ENCODE peak calls at places on chromosomes 6 and 20, in nine cellular contexts. I is NCI-H2029, F is lower lobe of right lung, P is NCI-H446, N is kidney glomerular epithelial cell, V is lung microvascular endothelial cell, J is dermis blood vessel endothelial cell, B is endodermal cell, R is GM23338. M is an unnamed sample.

GRCh38 chr20:1301031-1301529 is 27.9 kb downstream of the SDCBP2 start:
- DNase-seq in I (peak; percentile 40), F (no peak), P (no peak), N (no peak), V (no peak), J (peak; percentile 63), B (peak; percentile 91), R (peak; percentile 33), M (no peak)

GRCh38 chr20:7624886-7625285 is 315.4 kb downstream of the HAO1 start:
- DNase-seq in I (no peak), F (no peak), P (no peak), N (no peak), V (no peak), J (no peak), B (no peak), R (no peak), M (no peak)

GRCh38 chr6:26240981-26241770 is 123.8 kb upstream of the BTN3A2 start:
- DNase-seq in I (no peak), F (peak; percentile 59), P (no peak), N (no peak), V (peak; percentile 36), J (peak; percentile 59), B (peak; percentile 54), R (peak; percentile 65), M (no peak)

GRCh38 chr20:34522969-34523871 is 7.0 kb downstream of the DYNLRB1 start:
- DNase-seq in I (peak; percentile 7), F (no peak), P (peak; percentile 35), N (peak; percentile 12), V (peak; percentile 72), J (peak; percentile 78), B (peak; percentile 92), R (peak; percentile 89), M (no peak)

GRCh38 chr6:3919849-3920248 is 70.7 kb downstream of the FAM50B start:
- DNase-seq in I (no peak), F (no peak), P (no peak), N (no peak), V (peak; percentile 31), J (no peak), B (no peak), R (no peak), M (no peak)

GRCh38 chr6:130293800-130294199 is 71.0 kb upstream of the SAMD3 start:
- DNase-seq in I (no peak), F (no peak), P (peak; percentile 4), N (peak; percentile 62), V (peak; percentile 23), J (peak; percentile 69), B (peak; percentile 82), R (peak; percentile 84), M (no peak)

GRCh38 chr20:47487175-47487917 is 14.3 kb upstream of the NCOA3 start:
- DNase-seq in I (no peak), F (no peak), P (no peak), N (no peak), V (peak; percentile 65), J (peak; percentile 13), B (no peak), R (no peak), M (no peak)

GRCh38 chr6:72937160-72937559 is 288.1 kb downstream of the KHDC1L start:
- DNase-seq in I (no peak), F (no peak), P (no peak), N (no peak), V (no peak), J (no peak), B (no peak), R (no peak), M (no peak)

GRCh38 chr20:46057856-46058655 is 29.0 kb downstream of the SLC12A5 start:
- DNase-seq in I (no peak), F (peak; percentile 78), P (no peak), N (no peak), V (peak; percentile 58), J (peak; percentile 64), B (peak; percentile 87), R (peak; percentile 93), M (no peak)

GRCh38 chr20:371755-372542 is 8.6 kb upstream of the TRIB3 start:
- DNase-seq in I (peak; percentile 32), F (peak; percentile 92), P (no peak), N (no peak), V (peak; percentile 76), J (peak; percentile 95), B (no peak), R (no peak), M (no peak)

GRCh38 chr20:34475979-34476736 is 40.1 kb upstream of the DYNLRB1 start:
- DNase-seq in I (no peak), F (peak; percentile 60), P (no peak), N (no peak), V (peak; percentile 63), J (peak; percentile 52), B (peak; percentile 72), R (peak; percentile 60), M (no peak)

GRCh38 chr6:125191916-125192609 is 38.5 kb downstream of the TPD52L1 start:
- DNase-seq in I (peak; percentile 78), F (peak; percentile 53), P (peak; percentile 61), N (peak; percentile 70), V (peak; percentile 69), J (peak; percentile 76), B (peak; percentile 89), R (peak; percentile 89), M (no peak)

M was measured in chondrocyte.